ENCODE peak calls at places on chromosomes 4 and X, in seven cellular contexts. K is activated CD4-positive, alpha-beta T cell treated with anti-CD3 and anti-CD28 coated beads for 48 hours; H is GM23248; L is amygdala; F is stimulated activated CD4-positive, alpha-beta T cell treated with anti-CD3 and anti-CD28 coated beads, TNF-alpha, amount 100 ng/mL, for 1 hour; C is activated naive CD4-positive, alpha-beta T cell treated with anti-CD3 and anti-CD28 coated beads, Interleukin-2, amount 50 U/mL, for 72 hours; Q is amniotic stem cell. U is an unnamed sample.

GRCh38 chr4:184688447-184688846 is 38.9 kb downstream of the PRIMPOL start:
- DNase-seq in K (peak; percentile 59), C (peak; percentile 18), F (no peak), L (no peak), Q (peak; percentile 92), H (peak; percentile 97), U (peak; percentile 98)

GRCh38 chrX:120755066-120755846 is 120.4 kb downstream of the CT47B1 start:
- DNase-seq in K (no peak), H (no peak), F (no peak), C (no peak), L (no peak), Q (no peak), U (no peak)

GRCh38 chr4:8710946-8711345 is 118.4 kb downstream of the CPZ start:
- DNase-seq in F (no peak), C (no peak), H (no peak), Q (no peak), L (no peak), K (no peak), U (no peak)

GRCh38 chr4:187612211-187612780 is 383.3 kb upstream of the ZFP42 start:
- DNase-seq in L (no peak), K (no peak), H (peak; percentile 49), F (no peak), C (no peak), Q (no peak), U (no peak)

GRCh38 chr4:39539026-39539690 is 11.9 kb upstream of the UGDH start:
- DNase-seq in F (no peak), L (no peak), C (no peak), K (no peak), Q (peak; percentile 18), H (no peak), U (peak; percentile 21)

GRCh38 chr4:165379662-165380061 is 854 bp downstream of the CPE start:
- DNase-seq in C (no peak), Q (no peak), K (no peak), F (no peak), H (peak; percentile 16), L (peak; percentile 46), U (no peak)

GRCh38 chr4:115759231-115759630 is 645.8 kb upstream of the NDST4 start:
- DNase-seq in H (no peak), F (no peak), L (no peak), C (no peak), Q (no peak), K (no peak), U (no peak)

GRCh38 chr4:1472911-1473518 is 66.8 kb upstream of the NKX1-1 start:
- DNase-seq in Q (no peak), H (no peak), F (no peak), L (no peak), K (no peak), C (no peak), U (no peak)

GRCh38 chrX:71128166-71128833 is 9.9 kb downstream of the MED12 start:
- DNase-seq in Q (peak; percentile 16), K (no peak), F (no peak), C (no peak), L (no peak), H (peak; percentile 61), U (no peak)

GRCh38 chr4:2269206-2269531 is 7.3 kb upstream of the MXD4 start:
- DNase-seq in F (no peak), Q (no peak), H (no peak), K (no peak), L (no peak), C (no peak), U (no peak)

GRCh38 chr4:145055533-145056257 is 42.3 kb downstream of the ANAPC10 start:
- DNase-seq in F (no peak), K (peak; percentile 7), L (no peak), C (no peak), Q (no peak), H (no peak), U (no peak)

GRCh38 chr4:69957209-69957608 is 8.3 kb downstream of the CSN2 start:
- DNase-seq in F (no peak), Q (no peak), C (no peak), L (no peak), K (no peak), H (no peak), U (peak; percentile 16)

GRCh38 chr4:7892212-7893019 is 47.2 kb downstream of the AFAP1 start:
- DNase-seq in F (no peak), K (no peak), C (no peak), L (no peak), H (peak; percentile 50), Q (no peak), U (no peak)

GRCh38 chr4:8558080-8558960 is 21.9 kb upstream of the GPR78 start:
- DNase-seq in F (no peak), Q (no peak), H (peak; percentile 85), K (no peak), C (no peak), L (no peak), U (no peak)

GRCh38 chrX:39766085-39766726 is 331.6 kb downstream of the BCOR start:
- DNase-seq in F (no peak), Q (no peak), C (no peak), K (no peak), H (no peak), L (no peak), U (peak; percentile 46)

GRCh38 chrX:30702736-30703135 is 49.5 kb downstream of the GK start:
- DNase-seq in C (no peak), F (no peak), L (no peak), H (peak; percentile 78), Q (peak; percentile 34), K (no peak), U (no peak)

GRCh38 chr4:6309755-6310154 is 40.1 kb downstream of the WFS1 start:
- DNase-seq in H (no peak), K (no peak), L (no peak), F (no peak), Q (no peak), C (no peak), U (no peak)

GRCh38 chr4:4430492-4431195 is 43.7 kb downstream of the NSG1 start:
- DNase-seq in F (no peak), H (peak; percentile 98), Q (peak; percentile 56), L (no peak), C (peak; percentile 41), K (peak; percentile 66), U (peak; percentile 87)

GRCh38 chr4:119653990-119654389 is 25.4 kb upstream of the PDE5A start:
- DNase-seq in L (no peak), H (no peak), K (no peak), F (no peak), Q (no peak), C (no peak), U (no peak)

GRCh38 chrX:10158279-10158939 is 1.6 kb downstream of the CLCN4 start:
- DNase-seq in Q (no peak), F (no peak), C (peak; percentile 6), K (peak; percentile 28), H (peak; percentile 48), L (peak; percentile 56), U (peak; percentile 8)

GRCh38 chr4:141645611-141646340 is 9.4 kb downstream of the IL15 start:
- DNase-seq in C (no peak), K (no peak), F (no peak), Q (peak; percentile 45), H (peak; percentile 95), L (no peak), U (peak; percentile 78)

GRCh38 chrX:41457618-41458192 is 10.6 kb downstream of the NYX start:
- DNase-seq in K (peak; percentile 24), F (no peak), Q (no peak), L (no peak), H (peak; percentile 5), C (peak; percentile 12), U (no peak)

GRCh38 chr4:186144180-186144579 is 39.7 kb downstream of the FAM149A start:
- DNase-seq in Q (peak; percentile 27), H (peak; percentile 69), K (peak; percentile 45), C (peak; percentile 9), L (no peak), F (no peak), U (peak; percentile 43)

GRCh38 chrX:100625985-100626491 is 10.6 kb downstream of the TSPAN6 start:
- DNase-seq in F (no peak), K (no peak), C (no peak), L (no peak), H (no peak), Q (no peak), U (no peak)

GRCh38 chr4:89064848-89065247 is 7.9 kb upstream of the FAM13A start:
- DNase-seq in K (no peak), H (no peak), C (no peak), L (no peak), F (no peak), Q (no peak), U (no peak)

GRCh38 chrX:37767438-37767837 is 12.4 kb upstream of the CYBB start:
- DNase-seq in H (no peak), Q (no peak), C (no peak), F (no peak), K (no peak), L (no peak), U (no peak)

GRCh38 chr4:41215155-41215554 is 813 bp upstream of the APBB2 start:
- DNase-seq in H (peak; percentile 30), F (no peak), K (no peak), C (no peak), Q (no peak), L (no peak), U (no peak)

GRCh38 chr4:121950680-121951569 is 935 bp downstream of the TRPC3 start:
- DNase-seq in F (no peak), H (peak; percentile 50), L (no peak), C (peak; percentile 30), K (peak; percentile 34), Q (no peak), U (peak; percentile 14)

GRCh38 chrX:145821291-145821897 is 3.8 kb downstream of the SLITRK2 start:
- DNase-seq in H (no peak), C (no peak), Q (no peak), F (no peak), L (peak; percentile 65), K (no peak), U (no peak)

GRCh38 chr4:152956650-152957436 is 20.7 kb downstream of the FHDC1 start:
- DNase-seq in L (no peak), C (no peak), K (no peak), Q (no peak), H (no peak), F (no peak), U (peak; percentile 22)

GRCh38 chr4:117900832-117901231 is 133.5 kb upstream of the NDST3 start:
- DNase-seq in H (no peak), C (no peak), F (no peak), K (no peak), Q (no peak), L (no peak), U (peak; percentile 6)

GRCh38 chrX:71103110-71103983 is 3.2 kb downstream of the CXorf65 start:
- DNase-seq in K (peak; percentile 61), Q (no peak), C (no peak), F (no peak), H (peak; percentile 14), L (no peak), U (no peak)

GRCh38 chrX:136896121-136896914 is 15.8 kb upstream of the RBMX start:
- DNase-seq in C (no peak), L (no peak), Q (no peak), F (no peak), H (no peak), K (no peak), U (no peak)

GRCh38 chr4:78612398-78613005 is 60.9 kb downstream of the ANXA3 start:
- DNase-seq in H (peak; percentile 77), Q (peak; percentile 22), C (no peak), K (no peak), L (no peak), F (no peak), U (peak; percentile 66)